ENCODE peak calls at places on chromosome 18, in nine cellular contexts. N, M, C, V, A, H, O, K and U are unnamed samples.

GRCh38 chr18:25457636-25458035 is 105.7 kb upstream of the ZNF521 start:
- DNase-seq in N (no peak), M (no peak), C (no peak), V (peak), A (no peak), H (no peak), O (no peak), K (no peak), U (no peak)

GRCh38 chr18:52175406-52175805 is 164.6 kb upstream of the DCC start:
- DNase-seq in N (no peak), M (no peak), C (no peak), V (no peak), A (no peak), H (no peak), O (no peak), K (no peak), U (no peak)

GRCh38 chr18:40866013-40866644 is 1088.9 kb upstream of the PIK3C3 start:
- DNase-seq in N (peak), M (no peak), C (no peak), V (no peak), A (peak), H (no peak), O (no peak), K (no peak), U (no peak)

GRCh38 chr18:11147371-11147860 is 2.0 kb downstream of the PIEZO2 start:
- DNase-seq in N (no peak), M (no peak), C (no peak), V (no peak), A (no peak), H (no peak), O (no peak), K (peak), U (no peak)

GRCh38 chr18:26546170-26546874 is 2.0 kb downstream of the KCTD1 start:
- DNase-seq in N (peak), M (no peak), C (no peak), V (no peak), A (no peak), H (no peak), O (no peak), K (no peak), U (no peak)

GRCh38 chr18:3747176-3747973 is 297.4 kb downstream of the TGIF1 start:
- DNase-seq in N (peak), M (no peak), C (no peak), V (peak), A (peak), H (no peak), O (peak), K (no peak), U (no peak)

GRCh38 chr18:63342206-63342605 is 22.6 kb upstream of the BCL2 start:
- DNase-seq in N (no peak), M (no peak), C (peak), V (no peak), A (peak), H (no peak), O (no peak), K (peak), U (no peak)

GRCh38 chr18:64115906-64116305 is 33.0 kb downstream of the LINC00305 start:
- DNase-seq in N (no peak), M (no peak), C (no peak), V (no peak), A (no peak), H (no peak), O (no peak), K (no peak), U (no peak)

GRCh38 chr18:79510046-79510685 is 114.4 kb downstream of the NFATC1 start:
- DNase-seq in N (no peak), M (no peak), C (no peak), V (no peak), A (no peak), H (no peak), O (no peak), K (peak), U (no peak)

GRCh38 chr18:12791631-12792030 is 88.8 kb downstream of the PSMG2 start:
- DNase-seq in N (no peak), M (no peak), C (no peak), V (no peak), A (no peak), H (no peak), O (no peak), K (no peak), U (no peak)

GRCh38 chr18:45839415-45840395 is 14.2 kb downstream of the SIGLEC15 start:
- DNase-seq in N (peak), M (no peak), C (no peak), V (peak), A (peak), H (peak), O (no peak), K (peak), U (peak)

GRCh38 chr18:48136051-48136543 is 205.6 kb upstream of the SMAD2 start:
- DNase-seq in N (no peak), M (no peak), C (no peak), V (no peak), A (no peak), H (no peak), O (no peak), K (peak), U (no peak)

GRCh38 chr18:45059695-45060094 is 379.0 kb downstream of the SETBP1 start:
- DNase-seq in N (peak), M (no peak), C (peak), V (peak), A (peak), H (no peak), O (no peak), K (no peak), U (no peak)

GRCh38 chr18:52670903-52671302 is 330.9 kb downstream of the DCC start:
- DNase-seq in N (peak), M (no peak), C (peak), V (no peak), A (peak), H (no peak), O (no peak), K (no peak), U (peak)

GRCh38 chr18:43886341-43886740 is 609.1 kb upstream of the SYT4 start:
- DNase-seq in N (no peak), M (no peak), C (no peak), V (no peak), A (no peak), H (no peak), O (no peak), K (no peak), U (no peak)

GRCh38 chr18:25349131-25349925 is 2.6 kb downstream of the ZNF521 start:
- DNase-seq in N (peak), M (no peak), C (no peak), V (peak), A (peak), H (no peak), O (no peak), K (peak), U (no peak)

GRCh38 chr18:27843783-27844415 is 333.0 kb downstream of the CDH2 start:
- DNase-seq in N (peak), M (no peak), C (no peak), V (no peak), A (peak), H (no peak), O (no peak), K (no peak), U (no peak)

GRCh38 chr18:12645751-12646203 is 12.1 kb downstream of the SPIRE1 start:
- DNase-seq in N (no peak), M (no peak), C (no peak), V (no peak), A (no peak), H (no peak), O (no peak), K (peak), U (no peak)

GRCh38 chr18:10453885-10454772 is at the start of gene APCDD1:
- DNase-seq in N (no peak), M (peak), C (peak), V (no peak), A (no peak), H (no peak), O (peak), K (peak), U (no peak)

GRCh38 chr18:36544036-36544725 is 246.7 kb downstream of the FHOD3 start:
- DNase-seq in N (peak), M (no peak), C (no peak), V (no peak), A (peak), H (no peak), O (no peak), K (no peak), U (no peak)

GRCh38 chr18:65725421-65726050 is 25.3 kb upstream of the CDH7 start:
- DNase-seq in N (no peak), M (no peak), C (no peak), V (no peak), A (no peak), H (no peak), O (no peak), K (peak), U (peak)

GRCh38 chr18:13003466-13003896 is 12.3 kb downstream of the CEP192 start:
- DNase-seq in N (peak), M (no peak), C (peak), V (peak), A (peak), H (peak), O (no peak), K (peak), U (no peak)

GRCh38 chr18:48719988-48720654 is 181.3 kb downstream of the CTIF start:
- DNase-seq in N (peak), M (no peak), C (no peak), V (peak), A (peak), H (no peak), O (no peak), K (no peak), U (no peak)

GRCh38 chr18:36411745-36412168 is 114.2 kb downstream of the FHOD3 start:
- DNase-seq in N (no peak), M (no peak), C (no peak), V (no peak), A (peak), H (peak), O (no peak), K (peak), U (no peak)

GRCh38 chr18:73948497-73948896 is 199.1 kb downstream of the FBXO15 start:
- DNase-seq in N (peak), M (no peak), C (no peak), V (no peak), A (peak), H (no peak), O (no peak), K (no peak), U (no peak)

GRCh38 chr18:12007063-12007462 is 25.8 kb downstream of the IMPA2 start:
- DNase-seq in N (no peak), M (no peak), C (no peak), V (no peak), A (no peak), H (no peak), O (no peak), K (no peak), U (no peak)

GRCh38 chr18:49784427-49785185 is 28.7 kb downstream of the ACAA2 start:
- DNase-seq in N (no peak), M (no peak), C (no peak), V (no peak), A (peak), H (no peak), O (no peak), K (no peak), U (no peak)

GRCh38 chr18:809985-810642 is 1.9 kb downstream of the YES1 start:
- DNase-seq in N (no peak), M (no peak), C (no peak), V (no peak), A (no peak), H (no peak), O (no peak), K (no peak), U (no peak)

GRCh38 chr18:46672062-46672970 is 15.3 kb upstream of the LOXHD1 start:
- DNase-seq in N (peak), M (no peak), C (no peak), V (no peak), A (no peak), H (no peak), O (no peak), K (no peak), U (no peak)

GRCh38 chr18:59893971-59894370 is 5.8 kb upstream of the PMAIP1 start:
- DNase-seq in N (no peak), M (no peak), C (no peak), V (no peak), A (peak), H (no peak), O (no peak), K (peak), U (no peak)

GRCh38 chr18:68797901-68798300 is at the start of gene CCDC102B:
- DNase-seq in N (peak), M (no peak), C (no peak), V (peak), A (peak), H (no peak), O (no peak), K (no peak), U (no peak)

GRCh38 chr18:12659904-12660605 is 2.1 kb upstream of the SPIRE1 start:
- DNase-seq in N (peak), M (no peak), C (peak), V (peak), A (peak), H (peak), O (no peak), K (peak), U (no peak)

GRCh38 chr18:48781990-48782368 is 168.8 kb downstream of the SMAD7 start:
- DNase-seq in N (no peak), M (no peak), C (no peak), V (no peak), A (no peak), H (no peak), O (no peak), K (no peak), U (no peak)

GRCh38 chr18:79480171-79480981 is 84.6 kb downstream of the NFATC1 start:
- DNase-seq in N (no peak), M (no peak), C (no peak), V (no peak), A (no peak), H (no peak), O (no peak), K (no peak), U (no peak)

GRCh38 chr18:70698574-70698973 is 409.7 kb downstream of the SOCS6 start:
- DNase-seq in N (no peak), M (no peak), C (no peak), V (no peak), A (no peak), H (no peak), O (no peak), K (no peak), U (no peak)

GRCh38 chr18:46013484-46014189 is 46.5 kb upstream of the EPG5 start:
- DNase-seq in N (no peak), M (no peak), C (no peak), V (no peak), A (no peak), H (no peak), O (no peak), K (no peak), U (no peak)

GRCh38 chr18:58438161-58438983 is 190.5 kb downstream of the ALPK2 start:
- DNase-seq in N (peak), M (no peak), C (no peak), V (no peak), A (peak), H (no peak), O (no peak), K (no peak), U (no peak)
- H3K4me3 ChIP-seq in N (no peak), M (peak), C (no peak), V (peak), A (peak), H (no peak), O (peak), K (no peak), U (no peak)

GRCh38 chr18:22349317-22349898 is 68.3 kb downstream of the CTAGE1 start:
- DNase-seq in N (peak), M (no peak), C (no peak), V (no peak), A (no peak), H (no peak), O (no peak), K (no peak), U (no peak)

GRCh38 chr18:22348521-22349316 is 69.0 kb downstream of the CTAGE1 start:
- DNase-seq in N (peak), M (no peak), C (no peak), V (no peak), A (peak), H (no peak), O (peak), K (peak), U (no peak)

GRCh38 chr18:22346968-22347611 is 70.6 kb downstream of the CTAGE1 start:
- DNase-seq in N (peak), M (no peak), C (no peak), V (no peak), A (peak), H (no peak), O (peak), K (peak), U (no peak)

GRCh38 chr18:22346342-22346967 is 71.3 kb downstream of the CTAGE1 start:
- DNase-seq in N (peak), M (no peak), C (no peak), V (peak), A (peak), H (no peak), O (peak), K (no peak), U (no peak)

DNA sequence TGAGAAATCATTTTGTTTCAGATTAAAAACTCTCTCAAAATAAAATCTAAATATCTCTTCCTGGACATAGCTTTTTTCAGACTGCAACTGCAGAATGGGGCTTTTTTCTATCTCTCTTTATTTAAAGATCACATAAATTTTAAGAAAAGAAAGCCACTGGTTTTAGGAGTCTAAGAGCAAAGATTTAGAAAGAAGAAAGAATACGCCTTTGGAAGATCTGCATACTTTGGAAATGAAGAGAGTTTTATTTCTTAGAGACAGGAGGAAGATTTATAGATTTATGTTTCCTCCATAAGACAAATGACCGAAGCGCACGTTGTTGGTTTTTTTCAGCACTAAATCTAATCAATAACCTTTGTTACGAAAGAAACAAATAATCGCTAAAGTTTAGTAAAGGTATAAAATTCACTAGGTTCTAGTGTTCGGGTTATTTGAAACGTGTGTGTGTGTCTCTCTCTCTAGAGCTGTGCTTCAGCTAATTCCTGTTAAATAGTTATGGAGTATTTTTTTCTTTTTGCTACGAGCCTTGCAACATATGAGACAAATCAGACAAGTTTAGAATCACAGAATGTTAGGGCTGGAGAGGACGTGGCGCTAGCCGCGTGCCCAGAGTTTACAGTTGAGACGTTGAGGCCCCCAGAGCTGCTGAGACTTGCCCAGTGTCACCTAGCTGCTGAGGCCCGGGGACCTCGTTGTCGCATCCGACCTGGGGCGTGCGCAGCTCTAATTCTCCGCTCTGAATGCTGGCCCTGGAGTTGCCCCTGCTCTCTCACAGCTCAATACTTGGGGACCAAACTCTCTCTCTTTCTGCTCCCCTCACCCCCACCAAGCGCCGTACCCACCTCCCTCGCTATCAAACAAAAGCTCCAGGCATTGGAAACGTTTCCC is 69.8 kb downstream of the CTAGE1 start:
- DNase-seq in N (no peak), M (no peak), C (no peak), V (no peak), A (no peak), H (no peak), O (no peak), K (peak), U (no peak)
- H3K4me3 ChIP-seq in N (peak), M (peak), C (peak), V (peak), A (peak), H (peak), O (peak), K (peak), U (no peak)

GRCh38 chr18:56652802-56653201 is 1.6 kb downstream of the WDR7 start:
- DNase-seq in N (no peak), M (no peak), C (no peak), V (no peak), A (no peak), H (no peak), O (no peak), K (no peak), U (no peak)
- H3K4me3 ChIP-seq in N (no peak), M (no peak), C (no peak), V (no peak), A (no peak), H (no peak), O (no peak), K (no peak), U (no peak)

GRCh38 chr18:75162467-75162866 is 46.5 kb downstream of the PTGR3 start:
- DNase-seq in N (peak), M (no peak), C (no peak), V (no peak), A (peak), H (no peak), O (no peak), K (peak), U (no peak)

GRCh38 chr18:75160315-75160714 is 48.6 kb downstream of the PTGR3 start:
- DNase-seq in N (no peak), M (no peak), C (no peak), V (no peak), A (no peak), H (no peak), O (no peak), K (peak), U (no peak)

GRCh38 chr18:75162978-75163377 is 46.0 kb downstream of the PTGR3 start:
- DNase-seq in N (no peak), M (no peak), C (no peak), V (no peak), A (no peak), H (no peak), O (no peak), K (peak), U (no peak)

GRCh38 chr18:75163736-75164135 is 45.2 kb downstream of the PTGR3 start:
- DNase-seq in N (no peak), M (no peak), C (no peak), V (no peak), A (no peak), H (no peak), O (no peak), K (peak), U (no peak)

DNA sequence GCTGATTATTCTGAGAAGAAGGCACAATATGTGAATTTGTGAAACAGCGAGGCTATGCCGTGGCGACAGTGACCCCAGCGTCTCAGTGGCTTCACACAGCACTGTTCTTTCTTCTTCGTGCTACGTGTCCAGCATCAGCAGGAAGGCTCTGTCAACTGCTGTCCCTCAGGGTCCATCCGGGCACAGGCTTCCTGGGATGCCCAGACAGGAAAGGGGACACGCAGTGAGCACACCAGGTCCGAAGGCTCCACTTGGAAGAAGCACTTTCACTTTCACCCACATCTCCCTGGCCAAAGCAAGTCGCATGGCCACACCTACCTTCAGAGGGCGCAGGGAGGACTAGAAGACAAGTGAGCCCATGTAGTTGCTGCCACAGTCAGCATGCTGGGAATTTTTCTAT is 47.3 kb downstream of the PTGR3 start:
- DNase-seq in N (peak), M (no peak), C (peak), V (no peak), A (peak), H (peak), O (no peak), K (peak), U (peak)
- H3K4me3 ChIP-seq in N (no peak), M (peak), C (peak), V (no peak), A (peak), H (peak), O (peak), K (no peak), U (peak)

GRCh38 chr18:77052297-77052645 is 80.3 kb downstream of the MBP start:
- DNase-seq in N (no peak), M (no peak), C (no peak), V (no peak), A (no peak), H (no peak), O (no peak), K (no peak), U (no peak)
- H3K4me3 ChIP-seq in N (no peak), M (no peak), C (no peak), V (no peak), A (no peak), H (no peak), O (no peak), K (no peak), U (no peak)

GRCh38 chr18:34591920-34592444 is 118.1 kb upstream of the DTNA start:
- DNase-seq in N (no peak), M (no peak), C (no peak), V (no peak), A (no peak), H (no peak), O (no peak), K (no peak), U (no peak)

GRCh38 chr18:34590503-34590902 is 119.6 kb upstream of the DTNA start:
- DNase-seq in N (no peak), M (no peak), C (no peak), V (no peak), A (no peak), H (no peak), O (no peak), K (no peak), U (no peak)

GRCh38 chr18:34594243-34594642 is 115.9 kb upstream of the DTNA start:
- DNase-seq in N (no peak), M (no peak), C (no peak), V (no peak), A (no peak), H (no peak), O (no peak), K (no peak), U (no peak)

GRCh38 chr18:34595673-34596072 is 114.4 kb upstream of the DTNA start:
- DNase-seq in N (peak), M (no peak), C (no peak), V (peak), A (peak), H (peak), O (no peak), K (peak), U (no peak)

GRCh38 chr18:34592961-34593382 is 117.1 kb upstream of the DTNA start:
- DNase-seq in N (peak), M (no peak), C (no peak), V (peak), A (peak), H (no peak), O (peak), K (peak), U (no peak)
- H3K4me3 ChIP-seq in N (peak), M (peak), C (no peak), V (peak), A (peak), H (no peak), O (peak), K (peak), U (no peak)